ENCODE peak calls at places on chromosome 17, in four cellular contexts. M, G, J and O are unnamed samples.

GRCh38 chr17:36837616-36838272 is 99.5 kb upstream of the LHX1 start:
- DNase-seq in M (no peak), G (no peak), J (no peak), O (no peak)

GRCh38 chr17:77482375-77483127 is 341.8 kb downstream of the SEC14L1 start:
- DNase-seq in M (no peak), G (no peak), J (no peak), O (no peak)

GRCh38 chr17:40901981-40902862 is 17.2 kb upstream of the KRT20 start:
- DNase-seq in M (no peak), G (no peak), J (no peak), O (peak)

GRCh38 chr17:40035162-40035559 is 19.0 kb downstream of the MED24 start:
- DNase-seq in M (peak), G (no peak), J (no peak), O (peak)

GRCh38 chr17:72502111-72502939 is 381.5 kb downstream of the SOX9 start:
- DNase-seq in M (no peak), G (no peak), J (no peak), O (no peak)

GRCh38 chr17:34728771-34729310 is 149.5 kb downstream of the TMEM132E start:
- DNase-seq in M (no peak), G (no peak), J (no peak), O (no peak)

GRCh38 chr17:82086941-82087906 is 10.8 kb downstream of the FASN start:
- DNase-seq in M (no peak), G (no peak), J (no peak), O (no peak)

GRCh38 chr17:50892101-50892776 is 26.1 kb upstream of the TOB1 start:
- DNase-seq in M (no peak), G (no peak), J (no peak), O (no peak)

GRCh38 chr17:57251211-57251787 is 5.0 kb upstream of the MSI2 start:
- DNase-seq in M (no peak), G (no peak), J (no peak), O (no peak)

GRCh38 chr17:38980455-38981217 is 13.4 kb upstream of the FBXO47 start:
- DNase-seq in M (no peak), G (no peak), J (no peak), O (no peak)

GRCh38 chr17:21075739-21076085 is 32.9 kb upstream of the USP22 start:
- DNase-seq in M (no peak), G (no peak), J (no peak), O (no peak)

GRCh38 chr17:78645421-78646295 is 68.5 kb upstream of the DNAH17 start:
- DNase-seq in M (peak), G (no peak), J (peak), O (peak)

GRCh38 chr17:55296171-55296695 is 31.5 kb downstream of the HLF start:
- DNase-seq in M (no peak), G (no peak), J (no peak), O (no peak)

GRCh38 chr17:33140413-33141099 is 148.9 kb downstream of the SPACA3 start:
- DNase-seq in M (no peak), G (no peak), J (no peak), O (no peak)

GRCh38 chr17:6682339-6682738 is 30.8 kb downstream of the C17orf100 start:
- DNase-seq in M (no peak), G (no peak), J (no peak), O (no peak)

GRCh38 chr17:6365187-6365943 is 69.6 kb downstream of the AIPL1 start:
- DNase-seq in M (no peak), G (no peak), J (no peak), O (no peak)

GRCh38 chr17:41837761-41838538 is at the start of gene KLHL10:
- DNase-seq in M (no peak), G (no peak), J (no peak), O (no peak)

GRCh38 chr17:52024296-52024870 is 134.1 kb downstream of the CA10 start:
- DNase-seq in M (no peak), G (no peak), J (no peak), O (no peak)

GRCh38 chr17:58005031-58005727 is 1.9 kb downstream of the SRSF1 start:
- DNase-seq in M (no peak), G (no peak), J (no peak), O (no peak)

GRCh38 chr17:71530227-71530626 is 590.6 kb upstream of the SOX9 start:
- DNase-seq in M (no peak), G (no peak), J (no peak), O (no peak)

GRCh38 chr17:9512323-9513168 is 63.1 kb downstream of the STX8 start:
- DNase-seq in M (no peak), G (no peak), J (no peak), O (peak)

GRCh38 chr17:36869856-36870617 is 67.2 kb upstream of the LHX1 start:
- DNase-seq in M (no peak), G (no peak), J (no peak), O (no peak)

GRCh38 chr17:49567871-49568694 is 7.6 kb upstream of the NXPH3 start:
- DNase-seq in M (peak), G (peak), J (peak), O (peak)

GRCh38 chr17:74643826-74644225 is 20.3 kb upstream of the CD300E start:
- DNase-seq in M (no peak), G (no peak), J (no peak), O (no peak)

GRCh38 chr17:48515925-48516900 is 14.6 kb downstream of the HOXB1 start:
- DNase-seq in M (no peak), G (no peak), J (no peak), O (no peak)

GRCh38 chr17:17167986-17168385 is 38.1 kb downstream of the PLD6 start:
- DNase-seq in M (no peak), G (no peak), J (no peak), O (no peak)

GRCh38 chr17:77507116-77507885 is 366.5 kb downstream of the SEC14L1 start:
- DNase-seq in M (no peak), G (no peak), J (no peak), O (no peak)